ENCODE peak calls at places on chromosomes 16 and 17, in ten cellular contexts. Q, F, W, E, V, A, O, Y, L and J are unnamed samples.
A peak's percentile ranks its signal among the peaks of the same experiment; 100 is the strongest.

GRCh38 chr17:4897785-4898184 is 1.6 kb upstream of the C17orf107 start:
- DNase-seq in Q (peak; percentile 69), F (no peak), W (no peak), E (no peak), V (no peak), A (no peak), O (no peak), Y (no peak), L (no peak), J (no peak)

GRCh38 chr17:63694974-63695773 is 4.8 kb downstream of the LIMD2 start:
- DNase-seq in Q (no peak), F (no peak), W (peak; percentile 44), E (no peak), V (no peak), A (no peak), O (no peak), Y (no peak), L (no peak), J (no peak)

GRCh38 chr17:48148029-48148759 is 40.6 kb downstream of the SNX11 start:
- DNase-seq in Q (no peak), F (no peak), W (no peak), E (no peak), V (no peak), A (no peak), O (no peak), Y (no peak), L (no peak), J (no peak)

GRCh38 chr16:63323722-63324121 is 1287.5 kb upstream of the CDH8 start:
- DNase-seq in Q (no peak), F (no peak), W (no peak), E (no peak), V (no peak), A (no peak), O (no peak), Y (no peak), L (no peak), J (no peak)

GRCh38 chr17:35046740-35047283 is 16.7 kb downstream of the RFFL start:
- DNase-seq in Q (no peak), F (peak; percentile 84), W (peak; percentile 54), E (peak; percentile 28), V (no peak), A (no peak), O (no peak), Y (peak; percentile 86), L (peak; percentile 39), J (no peak)

GRCh38 chr17:21381076-21381706 is 5.0 kb downstream of the KCNJ12 start:
- DNase-seq in Q (no peak), F (no peak), W (no peak), E (no peak), V (no peak), A (no peak), O (no peak), Y (no peak), L (no peak), J (no peak)

GRCh38 chr16:26530584-26531289 is 536.0 kb upstream of the C16orf82 start:
- DNase-seq in Q (no peak), F (no peak), W (no peak), E (no peak), V (no peak), A (peak; percentile 52), O (no peak), Y (no peak), L (no peak), J (no peak)

GRCh38 chr16:3143598-3144330 is 8.9 kb downstream of the ZNF213 start:
- DNase-seq in Q (no peak), F (no peak), W (no peak), E (no peak), V (peak; percentile 43), A (no peak), O (no peak), Y (no peak), L (no peak), J (no peak)

GRCh38 chr17:63941162-63941561 is 9.0 kb upstream of the CD79B start:
- DNase-seq in Q (no peak), F (no peak), W (no peak), E (no peak), V (no peak), A (no peak), O (no peak), Y (no peak), L (no peak), J (no peak)

GRCh38 chr17:17751489-17751995 is 70.3 kb downstream of the RAI1 start:
- DNase-seq in Q (no peak), F (no peak), W (no peak), E (no peak), V (no peak), A (no peak), O (no peak), Y (no peak), L (no peak), J (no peak)

GRCh38 chr16:67150833-67151396 is at the start of gene B3GNT9:
- DNase-seq in Q (peak; percentile 85), F (peak; percentile 79), W (no peak), E (peak; percentile 46), V (no peak), A (peak; percentile 60), O (peak; percentile 63), Y (peak; percentile 26), L (no peak), J (peak; percentile 65)

GRCh38 chr16:24010440-24011089 is 174.8 kb downstream of the PRKCB start:
- DNase-seq in Q (no peak), F (peak; percentile 82), W (peak; percentile 77), E (peak; percentile 61), V (peak; percentile 28), A (peak; percentile 78), O (peak; percentile 37), Y (peak; percentile 27), L (peak; percentile 68), J (peak; percentile 48)

GRCh38 chr16:17277981-17278381 is 192.8 kb downstream of the XYLT1 start:
- DNase-seq in Q (no peak), F (peak; percentile 7), W (no peak), E (no peak), V (no peak), A (peak; percentile 59), O (no peak), Y (no peak), L (no peak), J (peak; percentile 22)

GRCh38 chr16:29696881-29697331 is 17.9 kb downstream of the QPRT start:
- DNase-seq in Q (no peak), F (no peak), W (no peak), E (no peak), V (no peak), A (no peak), O (no peak), Y (no peak), L (no peak), J (no peak)

GRCh38 chr16:56611281-56611833 is 3.0 kb downstream of the MT2A start:
- DNase-seq in Q (peak; percentile 94), F (peak; percentile 52), W (no peak), E (no peak), V (no peak), A (no peak), O (peak; percentile 48), Y (no peak), L (no peak), J (no peak)

GRCh38 chr17:72407336-72408121 is 286.7 kb downstream of the SOX9 start:
- DNase-seq in Q (no peak), F (peak; percentile 94), W (no peak), E (peak; percentile 56), V (no peak), A (peak; percentile 77), O (peak; percentile 89), Y (peak; percentile 97), L (no peak), J (peak; percentile 93)

GRCh38 chr16:24991349-24991748 is 23.8 kb downstream of the ARHGAP17 start:
- DNase-seq in Q (peak; percentile 2), F (no peak), W (no peak), E (no peak), V (no peak), A (no peak), O (no peak), Y (no peak), L (no peak), J (no peak)

GRCh38 chr17:58176200-58176599 is 9.4 kb downstream of the OR4D2 start:
- DNase-seq in Q (no peak), F (peak; percentile 54), W (no peak), E (no peak), V (no peak), A (no peak), O (no peak), Y (no peak), L (no peak), J (no peak)